ENCODE peak calls at places on chromosomes 13 and 19, in seven cellular contexts. R is IMR-90, K is HepG2, C is K562, Z is HCT116, H is H1, E is GM12878. W is an unnamed sample.

GRCh38 chr19:41957838-41958366 is 1.2 kb downstream of the RABAC1 start:
- DNase-seq in R (peak), K (peak), C (peak), Z (peak), E (no peak), H (peak), W (peak)

GRCh38 chr19:4448147-4448985 is 9.2 kb downstream of the UBXN6 start:
- DNase-seq in E (no peak), Z (no peak), K (no peak), H (no peak), C (peak), R (no peak), W (no peak)

GRCh38 chr19:17020823-17021222 is 5.8 kb downstream of the CPAMD8 start:
- DNase-seq in R (no peak), E (no peak), C (peak), K (no peak), Z (peak), H (no peak), W (peak)

GRCh38 chr13:100176781-100177389 is 88.0 kb downstream of the PCCA start:
- DNase-seq in K (no peak), Z (no peak), R (peak), C (no peak), H (no peak), E (no peak), W (peak)

GRCh38 chr19:15629003-15629880 is 11.5 kb upstream of the CYP4F3 start:
- DNase-seq in E (peak), H (no peak), C (peak), K (peak), R (peak), Z (peak), W (peak)

GRCh38 chr19:49150106-49150943 is 4.9 kb downstream of the HRC start:
- DNase-seq in E (no peak), H (no peak), K (peak), Z (peak), R (peak), C (peak), W (peak)

GRCh38 chr13:109146912-109147624 is 517.7 kb downstream of the MYO16 start:
- DNase-seq in Z (peak), E (no peak), R (peak), K (no peak), H (no peak), C (no peak), W (peak)

GRCh38 chr13:43307221-43307920 is 284.0 kb downstream of the DNAJC15 start:
- DNase-seq in R (no peak), E (no peak), Z (no peak), C (no peak), H (no peak), K (no peak), W (no peak)

GRCh38 chr13:27621116-27621365 is 651 bp upstream of the POLR1D start:
- DNase-seq in C (no peak), K (no peak), Z (peak), H (no peak), E (no peak), R (no peak), W (peak)

GRCh38 chr19:18254546-18255500 is 19.4 kb downstream of the IQCN start:
- DNase-seq in Z (no peak), R (no peak), E (no peak), H (no peak), C (no peak), K (no peak), W (no peak)

GRCh38 chr13:60765700-60766411 is 368.8 kb downstream of the TDRD3 start:
- DNase-seq in H (no peak), E (no peak), Z (no peak), C (no peak), R (no peak), K (peak), W (peak)

GRCh38 chr13:112792511-112792910 is 102.7 kb downstream of the ATP11A start:
- DNase-seq in E (no peak), C (no peak), K (no peak), R (no peak), H (no peak), Z (no peak), W (no peak)

GRCh38 chr19:15418112-15418587 is 638 bp downstream of the AKAP8L start:
- DNase-seq in Z (no peak), E (no peak), H (no peak), K (no peak), R (no peak), C (peak), W (no peak)

GRCh38 chr13:99740261-99740979 is 231.1 kb downstream of the ZIC5 start:
- DNase-seq in K (no peak), Z (no peak), H (no peak), C (no peak), R (no peak), E (no peak), W (no peak)

GRCh38 chr19:2883686-2884439 is 16.7 kb downstream of the ZNF556 start:
- DNase-seq in H (no peak), Z (no peak), C (peak), R (no peak), K (no peak), E (no peak), W (no peak)

GRCh38 chr13:114261328-114261965 is 20.0 kb upstream of the UPF3A start:
- DNase-seq in H (no peak), R (no peak), C (no peak), K (no peak), Z (no peak), E (no peak), W (no peak)

GRCh38 chr13:40665754-40666057 is 735 bp downstream of the FOXO1 start:
- DNase-seq in H (no peak), K (no peak), E (no peak), Z (no peak), C (peak), R (no peak), W (no peak)

GRCh38 chr13:113951246-113951999 is 22.5 kb downstream of the C13orf46 start:
- DNase-seq in R (peak), K (peak), Z (peak), C (peak), E (no peak), H (peak), W (peak)

GRCh38 chr19:31070126-31070525 is 279.1 kb downstream of the TSHZ3 start:
- DNase-seq in Z (no peak), E (no peak), K (no peak), H (no peak), C (no peak), R (peak), W (no peak)

GRCh38 chr19:49875801-49876421 is 1.2 kb downstream of the AKT1S1 start:
- DNase-seq in R (peak), K (peak), E (no peak), H (no peak), C (peak), Z (no peak), W (peak)

GRCh38 chr19:5820785-5821184 is 15.9 kb downstream of the NRTN start:
- DNase-seq in K (no peak), E (no peak), H (no peak), Z (no peak), R (no peak), C (no peak), W (no peak)

GRCh38 chr19:50357178-50358100 is 8.0 kb downstream of the NAPSA start:
- DNase-seq in R (peak), Z (no peak), E (peak), C (peak), H (peak), K (peak), W (peak)

GRCh38 chr19:31892060-31892459 is 453.4 kb upstream of the ZNF507 start:
- DNase-seq in E (no peak), C (no peak), K (no peak), H (no peak), Z (no peak), R (no peak), W (no peak)

GRCh38 chr19:17331254-17331558 is 3.4 kb downstream of the ANO8 start:
- DNase-seq in C (no peak), K (no peak), R (no peak), E (no peak), H (no peak), Z (no peak), W (no peak)

GRCh38 chr19:35544110-35544802 is 1.2 kb upstream of the TMEM147 start:
- DNase-seq in R (no peak), H (no peak), C (no peak), Z (no peak), E (no peak), K (no peak), W (no peak)

GRCh38 chr13:78660130-78660857 is 1.3 kb upstream of the OBI1 start:
- DNase-seq in K (peak), H (no peak), Z (no peak), C (no peak), E (no peak), R (no peak), W (peak)

GRCh38 chr13:46899801-46900200 is 2.9 kb upstream of the HTR2A start:
- DNase-seq in R (no peak), K (no peak), Z (no peak), H (no peak), E (no peak), C (no peak), W (no peak)

GRCh38 chr19:37999309-38000213 is 92.6 kb downstream of the SIPA1L3 start:
- DNase-seq in C (no peak), E (no peak), H (no peak), Z (peak), K (no peak), R (peak), W (peak)
- H3K4me3 ChIP-seq in C (no peak), E (no peak), H (no peak), Z (peak), K (no peak), R (no peak), W (no peak)

GRCh38 chr13:24631922-24632321 is 48.3 kb upstream of the ATP12A start:
- DNase-seq in Z (no peak), R (no peak), C (no peak), K (no peak), H (no peak), E (no peak), W (no peak)
- H2AFZ ChIP-seq in Z (no peak), R (no peak), C (no peak), K (no peak), H (no peak), E (no peak), W (no peak)

GRCh38 chr13:69545500-69546025 is 562.1 kb upstream of the ATXN8OS start:
- DNase-seq in Z (no peak), H (no peak), K (no peak), R (no peak), E (no peak), C (no peak), W (no peak)

GRCh38 chr13:69551193-69551592 is 556.4 kb upstream of the ATXN8OS start:
- DNase-seq in R (no peak), Z (no peak), H (no peak), E (no peak), C (no peak), K (no peak), W (no peak)

GRCh38 chr13:69547780-69548179 is 559.8 kb upstream of the ATXN8OS start:
- DNase-seq in C (no peak), E (no peak), K (no peak), Z (no peak), H (no peak), R (no peak), W (no peak)
- TF ChIP-seq POLR2A in C (no peak), E (no peak), K (no peak), Z (no peak), H (no peak), R (no peak), W (no peak)

GRCh38 chr19:40424637-40425449 is 949 bp downstream of the SERTAD1 start:
- DNase-seq in R (peak), K (no peak), Z (no peak), H (no peak), C (peak), E (no peak), W (peak)
- H3K4me3 ChIP-seq in R (peak), K (peak), Z (peak), H (peak), C (peak), E (peak), W (peak)

GRCh38 chr13:49932066-49932465 is 4.1 kb downstream of the SPRYD7 start:
- DNase-seq in R (no peak), K (no peak), C (no peak), E (no peak), Z (no peak), H (no peak), W (no peak)
- H2AFZ ChIP-seq in R (no peak), K (no peak), C (no peak), E (no peak), Z (no peak), H (no peak), W (no peak)

GRCh38 chr19:45729774-45730388 is 815 bp downstream of the FBXO46 start:
- DNase-seq in Z (no peak), C (no peak), K (no peak), E (peak), H (no peak), R (no peak), W (peak)

GRCh38 chr19:45733160-45733810 is at the start of gene MEIOSIN:
- DNase-seq in C (no peak), E (no peak), Z (no peak), R (no peak), K (no peak), H (no peak), W (no peak)

DNA sequence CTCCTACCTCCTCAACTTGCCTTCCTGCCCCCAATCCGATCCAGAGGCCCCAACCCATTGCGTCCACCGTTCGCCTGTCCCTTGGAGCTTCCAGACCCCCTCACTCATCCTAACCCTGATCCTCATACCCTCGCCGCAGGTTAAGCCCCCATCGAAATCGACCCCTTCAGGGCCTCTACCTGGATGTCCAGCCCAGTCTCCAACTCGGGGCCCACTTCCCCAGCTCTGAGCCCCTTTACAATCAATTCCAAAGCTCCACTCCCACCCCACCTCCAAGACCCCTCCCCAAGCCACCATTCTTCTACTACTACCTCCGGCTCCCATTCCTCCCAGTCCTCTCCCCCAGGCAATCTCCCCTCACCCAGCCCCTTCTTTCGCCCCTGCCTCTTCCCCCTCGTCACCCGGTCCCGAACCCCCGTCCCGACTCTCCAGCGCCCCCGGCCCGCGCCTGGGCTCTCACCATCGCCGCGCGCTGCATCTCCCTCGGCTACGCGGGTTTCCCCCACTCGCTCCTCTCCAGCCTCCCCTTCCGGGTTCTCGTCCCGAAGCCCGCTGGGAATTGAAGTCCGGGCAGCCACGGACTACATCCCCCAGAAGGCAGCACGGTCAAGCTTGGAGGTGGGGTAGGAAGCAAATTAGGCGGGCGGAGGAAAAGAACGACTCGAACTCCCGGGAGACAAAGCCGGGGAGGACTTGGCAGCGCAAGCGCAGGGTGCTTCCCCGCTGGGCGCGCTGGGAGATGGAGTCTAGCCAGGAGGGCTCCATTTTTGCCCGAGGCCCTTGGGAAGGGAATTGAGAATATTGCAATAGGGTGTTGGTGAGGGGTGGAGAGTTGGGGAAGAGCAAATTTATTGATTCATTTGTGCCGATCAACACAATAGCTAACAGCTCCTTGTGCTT is at the start of gene FBXO46:
- DNase-seq in Z (peak), C (peak), K (peak), E (peak), R (peak), H (peak), W (peak)
- TF ChIP-seq POLR2A in Z (no peak), C (peak), K (peak), E (peak), R (peak), H (peak), W (peak)

DNA sequence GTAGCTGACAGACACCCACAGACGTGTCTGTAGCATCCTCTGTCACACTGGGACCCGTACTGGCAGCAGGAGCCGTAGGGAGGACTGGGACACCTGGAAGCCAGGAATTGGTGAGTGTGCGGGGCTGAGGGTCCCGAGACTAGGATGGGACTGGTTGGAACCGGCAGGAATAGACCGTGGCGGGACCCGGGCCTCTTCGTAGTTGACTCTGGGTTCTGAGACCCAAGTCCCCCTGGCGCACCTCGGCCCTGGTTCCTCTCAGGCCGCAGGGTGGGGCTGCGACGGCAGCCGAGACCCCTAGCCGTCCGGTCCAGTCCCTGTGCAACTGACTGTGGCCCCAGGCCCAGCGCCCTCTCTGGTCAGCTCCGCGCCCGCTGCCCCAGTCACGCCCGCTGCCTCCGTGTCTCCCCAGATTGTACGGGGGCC is 64.7 kb downstream of the ZNF823 start:
- DNase-seq in K (no peak), Z (no peak), E (no peak), H (no peak), C (no peak), R (no peak), W (no peak)
- H3K4me3 ChIP-seq in K (no peak), Z (no peak), E (no peak), H (peak), C (no peak), R (peak), W (no peak)

GRCh38 chr13:51026016-51026415 is 85.1 kb downstream of the C13orf42 start:
- DNase-seq in Z (no peak), H (no peak), R (no peak), K (no peak), E (no peak), C (no peak), W (no peak)
- H2AFZ ChIP-seq in Z (no peak), H (no peak), R (no peak), K (no peak), E (no peak), C (no peak), W (no peak)

W was measured in endothelial cell of umbilical vein.